ENCODE peak calls at places on chromosomes 3 and 15, in six cellular contexts. Q is ELR, R is pancreas, T is NCI-H1092 treated with DMSO at 0.1 percent for 48 hours, E is MM.1S, K is pons. C is an unnamed sample.

GRCh38 chr3:32593903-32594525 is 23.4 kb upstream of the DYNC1LI1 start:
- DNase-seq in K (no peak), R (no peak), Q (peak; percentile 16), E (no peak), T (no peak), C (no peak)

GRCh38 chr3:109234300-109234699 is 82.0 kb downstream of the DPPA2 start:
- DNase-seq in T (no peak), Q (no peak), E (no peak), K (no peak), R (no peak), C (no peak)

GRCh38 chr15:41918506-41919126 is 24.8 kb upstream of the SPTBN5 start:
- DNase-seq in R (no peak), E (no peak), T (no peak), Q (no peak), K (no peak), C (no peak)

GRCh38 chr3:147903037-147903436 is 493.9 kb downstream of the ZIC1 start:
- DNase-seq in Q (no peak), T (no peak), R (no peak), E (no peak), K (no peak), C (no peak)

GRCh38 chr3:58333206-58334012 is 717 bp downstream of the PXK start:
- DNase-seq in E (peak; percentile 46), Q (peak; percentile 35), K (no peak), R (peak; percentile 59), T (peak; percentile 38), C (peak; percentile 10)

GRCh38 chr3:109149078-109149477 is 12.6 kb downstream of the C3orf85 start:
- DNase-seq in Q (no peak), T (no peak), K (no peak), R (no peak), E (no peak), C (no peak)

GRCh38 chr3:152365766-152366593 is 97.3 kb downstream of the MBNL1 start:
- DNase-seq in R (no peak), K (peak; percentile 51), T (no peak), E (no peak), Q (no peak), C (no peak)

GRCh38 chr3:95655363-95655986 is 1158.9 kb upstream of the EPHA6 start:
- DNase-seq in E (no peak), K (no peak), R (no peak), T (no peak), Q (no peak), C (no peak)

GRCh38 chr15:67030036-67030762 is 35.2 kb upstream of the SMAD3 start:
- DNase-seq in E (no peak), R (no peak), K (no peak), Q (no peak), T (peak; percentile 69), C (no peak)

GRCh38 chr15:75198560-75199346 is 2.9 kb upstream of the C15orf39 start:
- DNase-seq in Q (peak; percentile 49), E (peak; percentile 43), K (no peak), T (no peak), R (no peak), C (no peak)

GRCh38 chr3:53109190-53109589 is 21.0 kb downstream of the RFT1 start:
- DNase-seq in R (no peak), Q (peak; percentile 93), K (no peak), T (no peak), E (peak; percentile 49), C (peak; percentile 82)

GRCh38 chr3:78258798-78259197 is 1218.9 kb downstream of the ROBO2 start:
- DNase-seq in K (no peak), Q (no peak), T (no peak), E (no peak), R (no peak), C (no peak)

GRCh38 chr3:15440891-15441290 is 13.5 kb downstream of the EAF1 start:
- DNase-seq in E (no peak), R (no peak), Q (peak; percentile 59), K (no peak), T (no peak), C (no peak)

GRCh38 chr3:149586871-149587270 is 71.0 kb downstream of the WWTR1 start:
- DNase-seq in K (no peak), E (no peak), Q (peak; percentile 84), T (no peak), R (no peak), C (no peak)

GRCh38 chr15:95041297-95041696 is 809.9 kb downstream of the MCTP2 start:
- DNase-seq in E (no peak), T (no peak), Q (no peak), K (no peak), R (no peak), C (no peak)

GRCh38 chr15:77419050-77419835 is 661 bp downstream of the PEAK1 start:
- DNase-seq in K (no peak), T (no peak), R (peak; percentile 82), Q (peak; percentile 41), E (peak; percentile 34), C (no peak)

GRCh38 chr3:101725192-101725889 is 927 bp downstream of the CEP97 start:
- DNase-seq in E (peak; percentile 44), R (no peak), T (peak; percentile 43), K (peak; percentile 44), Q (peak; percentile 58), C (peak; percentile 20)

GRCh38 chr3:61574854-61575253 is 13.5 kb downstream of the PTPRG start:
- DNase-seq in Q (peak; percentile 99), T (no peak), R (no peak), E (no peak), K (no peak), C (no peak)

GRCh38 chr15:69523010-69524001 is 70.7 kb downstream of the RPLP1 start:
- DNase-seq in R (peak; percentile 80), T (peak; percentile 73), Q (peak; percentile 67), K (peak; percentile 86), E (peak; percentile 56), C (peak; percentile 57)

GRCh38 chr15:71667228-71667627 is 143.1 kb upstream of the NR2E3 start:
- DNase-seq in K (no peak), R (no peak), Q (no peak), E (no peak), T (no peak), C (no peak)

GRCh38 chr3:87088984-87089841 is 98.3 kb upstream of the VGLL3 start:
- DNase-seq in E (no peak), T (no peak), R (peak; percentile 77), Q (peak; percentile 90), K (peak; percentile 97), C (no peak)

GRCh38 chr3:136979684-136980083 is 21.9 kb downstream of the IL20RB start:
- DNase-seq in K (no peak), Q (peak; percentile 69), T (no peak), E (no peak), R (no peak), C (no peak)

GRCh38 chr15:36230741-36231140 is 348.7 kb upstream of the CDIN1 start:
- DNase-seq in Q (peak; percentile 14), T (no peak), K (no peak), R (no peak), E (no peak), C (no peak)

GRCh38 chr15:70165811-70166284 is 68.1 kb upstream of the TLE3 start:
- DNase-seq in K (no peak), R (peak; percentile 74), T (no peak), Q (no peak), E (no peak), C (no peak)

GRCh38 chr3:4704552-4704951 is 211.4 kb downstream of the ITPR1 start:
- DNase-seq in Q (no peak), R (no peak), K (no peak), T (no peak), E (no peak), C (no peak)

GRCh38 chr15:66657062-66658020 is 44.7 kb upstream of the SMAD6 start:
- DNase-seq in E (no peak), Q (no peak), K (no peak), T (no peak), R (no peak), C (no peak)

GRCh38 chr15:34055868-34056595 is 17.0 kb upstream of the AVEN start:
- DNase-seq in R (no peak), K (no peak), Q (peak; percentile 59), E (no peak), T (no peak), C (no peak)

GRCh38 chr3:40470706-40471105 is 6.2 kb upstream of the ZNF619 start:
- DNase-seq in T (no peak), E (no peak), Q (no peak), R (no peak), K (no peak), C (no peak)